ENCODE peak calls at places on chromosomes 12 and 14, in six cellular contexts. One of them, this sample, is unnamed.
A peak's percentile ranks its signal among the peaks of the same experiment; 100 is the strongest.

GRCh38 chr12:103865151-103865730 is 24.2 kb upstream of the NT5DC3 start:
- DNase-seq in psoas muscle: no peak
- DNase-seq in cardiac muscle cell: no peak
- DNase-seq in fibroblast of lung: no peak
- DNase-seq in body of pancreas: no peak
- DNase-seq in MM.1S: no peak
- DNase-seq in this sample: no peak

GRCh38 chr14:66539034-66539433 is 31.1 kb downstream of the GPHN start:
- DNase-seq in MM.1S: peak; percentile 6
- DNase-seq in body of pancreas: no peak
- DNase-seq in fibroblast of lung: no peak
- DNase-seq in psoas muscle: no peak
- DNase-seq in cardiac muscle cell: no peak
- DNase-seq in this sample: no peak

GRCh38 chr14:92040431-92041040 is 677 bp upstream of the TRIP11 start:
- DNase-seq in cardiac muscle cell: peak; percentile 12
- DNase-seq in psoas muscle: no peak
- DNase-seq in body of pancreas: peak; percentile 65
- DNase-seq in MM.1S: peak; percentile 58
- DNase-seq in fibroblast of lung: peak; percentile 19
- DNase-seq in this sample: no peak

GRCh38 chr12:79782197-79782890 is 91.6 kb upstream of the PAWR start:
- DNase-seq in fibroblast of lung: peak; percentile 46
- DNase-seq in psoas muscle: no peak
- DNase-seq in MM.1S: no peak
- DNase-seq in cardiac muscle cell: no peak
- DNase-seq in body of pancreas: no peak
- DNase-seq in this sample: no peak

GRCh38 chr12:107086314-107086713 is 7.0 kb downstream of the CRY1 start:
- DNase-seq in psoas muscle: no peak
- DNase-seq in MM.1S: no peak
- DNase-seq in fibroblast of lung: no peak
- DNase-seq in cardiac muscle cell: no peak
- DNase-seq in body of pancreas: no peak
- DNase-seq in this sample: no peak

GRCh38 chr14:66070542-66071319 is 415.4 kb upstream of the CCDC196 start:
- DNase-seq in MM.1S: peak; percentile 24
- DNase-seq in body of pancreas: peak; percentile 63
- DNase-seq in psoas muscle: no peak
- DNase-seq in cardiac muscle cell: peak; percentile 73
- DNase-seq in fibroblast of lung: peak; percentile 6
- DNase-seq in this sample: no peak

GRCh38 chr12:106032141-106032925 is 106.4 kb downstream of the NUAK1 start:
- DNase-seq in psoas muscle: no peak
- DNase-seq in cardiac muscle cell: no peak
- DNase-seq in MM.1S: no peak
- DNase-seq in fibroblast of lung: no peak
- DNase-seq in body of pancreas: no peak
- DNase-seq in this sample: no peak

GRCh38 chr12:124655317-124656213 is 88.2 kb upstream of the NCOR2 start:
- DNase-seq in cardiac muscle cell: peak; percentile 71
- DNase-seq in body of pancreas: peak; percentile 32
- DNase-seq in MM.1S: no peak
- DNase-seq in fibroblast of lung: peak; percentile 97
- DNase-seq in psoas muscle: peak; percentile 87
- DNase-seq in this sample: peak; percentile 46

GRCh38 chr12:100127766-100128508 is 14.7 kb downstream of the BLTP3B start:
- DNase-seq in MM.1S: no peak
- DNase-seq in psoas muscle: no peak
- DNase-seq in fibroblast of lung: peak; percentile 87
- DNase-seq in cardiac muscle cell: no peak
- DNase-seq in body of pancreas: no peak
- DNase-seq in this sample: no peak

GRCh38 chr14:32985881-32986280 is 47.2 kb downstream of the NPAS3 start:
- DNase-seq in body of pancreas: no peak
- DNase-seq in fibroblast of lung: peak; percentile 26
- DNase-seq in MM.1S: no peak
- DNase-seq in cardiac muscle cell: no peak
- DNase-seq in psoas muscle: peak; percentile 53
- DNase-seq in this sample: peak; percentile 24

GRCh38 chr12:20370841-20371240 is 2.5 kb downstream of the PDE3A start:
- DNase-seq in body of pancreas: no peak
- DNase-seq in psoas muscle: no peak
- DNase-seq in MM.1S: no peak
- DNase-seq in fibroblast of lung: no peak
- DNase-seq in cardiac muscle cell: no peak
- DNase-seq in this sample: no peak

GRCh38 chr12:5456906-5457305 is 25.0 kb downstream of the NTF3 start:
- DNase-seq in MM.1S: no peak
- DNase-seq in fibroblast of lung: no peak
- DNase-seq in psoas muscle: no peak
- DNase-seq in cardiac muscle cell: no peak
- DNase-seq in body of pancreas: no peak
- DNase-seq in this sample: no peak

GRCh38 chr12:132545955-132546354 is 56.0 kb downstream of the FBRSL1 start:
- DNase-seq in fibroblast of lung: no peak
- DNase-seq in psoas muscle: no peak
- DNase-seq in cardiac muscle cell: no peak
- DNase-seq in MM.1S: no peak
- DNase-seq in body of pancreas: no peak
- DNase-seq in this sample: no peak

GRCh38 chr12:132549059-132549458 is 59.1 kb downstream of the FBRSL1 start:
- DNase-seq in fibroblast of lung: no peak
- DNase-seq in cardiac muscle cell: no peak
- DNase-seq in body of pancreas: no peak
- DNase-seq in psoas muscle: no peak
- DNase-seq in MM.1S: no peak
- DNase-seq in this sample: no peak

GRCh38 chr12:132548430-132549058 is 58.6 kb downstream of the FBRSL1 start:
- DNase-seq in cardiac muscle cell: no peak
- DNase-seq in fibroblast of lung: no peak
- DNase-seq in MM.1S: no peak
- DNase-seq in psoas muscle: no peak
- DNase-seq in body of pancreas: no peak
- DNase-seq in this sample: no peak

GRCh38 chr12:132546647-132547046 is 56.7 kb downstream of the FBRSL1 start:
- DNase-seq in psoas muscle: no peak
- DNase-seq in fibroblast of lung: no peak
- DNase-seq in body of pancreas: no peak
- DNase-seq in cardiac muscle cell: no peak
- DNase-seq in MM.1S: no peak
- DNase-seq in this sample: no peak

GRCh38 chr12:132547207-132547740 is 57.3 kb downstream of the FBRSL1 start:
- DNase-seq in cardiac muscle cell: no peak
- DNase-seq in fibroblast of lung: no peak
- DNase-seq in body of pancreas: no peak
- DNase-seq in MM.1S: no peak
- DNase-seq in psoas muscle: no peak
- DNase-seq in this sample: no peak
- H3K27me3 ChIP-seq in cardiac muscle cell: no peaks in the 10 kb centered on the region
- H3K27me3 ChIP-seq in fibroblast of lung: no peaks in the 10 kb centered on the region
- H3K27me3 ChIP-seq in body of pancreas: no peaks in the 10 kb centered on the region
- H3K27me3 ChIP-seq in MM.1S: no peaks in the 10 kb centered on the region
- H3K27me3 ChIP-seq in psoas muscle: no peaks in the 10 kb centered on the region
- H3K27me3 ChIP-seq in this sample: no peaks in the 10 kb centered on the region

GRCh38 chr12:91496337-91496736 is 313.7 kb upstream of the DCN start:
- DNase-seq in fibroblast of lung: no peak
- DNase-seq in psoas muscle: no peak
- DNase-seq in body of pancreas: no peak
- DNase-seq in cardiac muscle cell: no peak
- DNase-seq in MM.1S: no peak
- DNase-seq in this sample: no peak

GRCh38 chr12:91490667-91491309 is 308.2 kb upstream of the DCN start:
- DNase-seq in cardiac muscle cell: no peak
- DNase-seq in psoas muscle: no peak
- DNase-seq in body of pancreas: no peak
- DNase-seq in fibroblast of lung: no peak
- DNase-seq in MM.1S: no peak
- DNase-seq in this sample: no peak

GRCh38 chr12:91492648-91493047 is 310.0 kb upstream of the DCN start:
- DNase-seq in MM.1S: no peak
- DNase-seq in fibroblast of lung: no peak
- DNase-seq in psoas muscle: no peak
- DNase-seq in body of pancreas: no peak
- DNase-seq in cardiac muscle cell: no peak
- DNase-seq in this sample: no peak

DNA sequence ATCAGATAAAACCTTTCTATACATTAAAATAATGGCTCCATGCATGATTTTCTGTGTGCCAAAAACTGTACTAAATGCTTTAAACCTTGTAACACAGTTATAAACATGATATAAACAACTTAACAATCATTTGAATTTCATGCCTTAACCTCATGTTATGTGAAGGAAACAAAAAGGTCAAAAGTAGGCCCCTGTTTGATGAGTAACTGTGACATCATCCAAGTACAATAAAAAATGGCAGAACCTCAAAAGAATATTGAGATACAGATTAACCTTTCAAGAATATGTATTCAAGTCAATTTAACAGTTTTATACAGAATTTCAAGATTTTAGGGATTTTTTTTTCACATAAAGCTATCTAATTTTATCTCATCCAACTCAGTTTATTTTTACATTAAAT is 310.7 kb upstream of the DCN start:
- DNase-seq in MM.1S: no peak
- DNase-seq in body of pancreas: no peak
- DNase-seq in cardiac muscle cell: no peak
- DNase-seq in psoas muscle: no peak
- DNase-seq in fibroblast of lung: peak; percentile 28
- DNase-seq in this sample: no peak
- H3K27ac ChIP-seq in MM.1S: no peak overlapping the region
- H3K27ac ChIP-seq in body of pancreas: no peak overlapping the region
- H3K27ac ChIP-seq in cardiac muscle cell: no peak overlapping the region
- H3K27ac ChIP-seq in psoas muscle: no peak overlapping the region
- H3K27ac ChIP-seq in fibroblast of lung: no peak overlapping the region
- H3K27ac ChIP-seq in this sample: no peak overlapping the region

GRCh38 chr12:27970981-27971489 is 1.5 kb downstream of the PTHLH start:
- DNase-seq in body of pancreas: peak; percentile 14
- DNase-seq in psoas muscle: peak; percentile 32
- DNase-seq in MM.1S: no peak
- DNase-seq in fibroblast of lung: peak; percentile 23
- DNase-seq in cardiac muscle cell: peak; percentile 14
- DNase-seq in this sample: no peak

GRCh38 chr12:27974735-27975221 is 2.2 kb upstream of the PTHLH start:
- DNase-seq in body of pancreas: no peak
- DNase-seq in fibroblast of lung: no peak
- DNase-seq in MM.1S: no peak
- DNase-seq in cardiac muscle cell: no peak
- DNase-seq in psoas muscle: peak; percentile 49
- DNase-seq in this sample: no peak

GRCh38 chr12:27973487-27973890 is 956 bp upstream of the PTHLH start:
- DNase-seq in body of pancreas: no peak
- DNase-seq in psoas muscle: no peak
- DNase-seq in MM.1S: no peak
- DNase-seq in fibroblast of lung: peak; percentile 41
- DNase-seq in cardiac muscle cell: no peak
- DNase-seq in this sample: no peak

GRCh38 chr12:27971606-27972005 is 927 bp downstream of the PTHLH start:
- DNase-seq in body of pancreas: no peak
- DNase-seq in psoas muscle: no peak
- DNase-seq in MM.1S: no peak
- DNase-seq in cardiac muscle cell: no peak
- DNase-seq in fibroblast of lung: no peak
- DNase-seq in this sample: no peak

DNA sequence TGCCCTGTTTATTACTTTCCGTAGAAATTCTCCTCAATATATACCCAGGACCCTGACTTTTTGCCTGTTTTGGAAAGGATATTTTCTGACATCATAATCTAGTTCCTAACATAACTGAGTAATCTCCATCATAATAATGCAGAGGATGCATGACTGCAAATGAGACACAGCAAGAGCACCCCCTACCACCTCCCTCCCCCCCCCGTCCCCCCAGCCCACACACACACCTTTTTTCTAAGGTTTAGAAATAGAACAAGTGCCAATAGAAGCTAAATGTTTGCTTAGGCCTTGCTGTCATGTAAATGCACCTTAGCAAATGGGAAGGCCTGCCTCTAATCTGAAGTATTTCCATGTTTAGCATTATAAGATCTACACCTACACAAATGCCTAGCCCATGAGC is at the start of gene PTHLH:
- DNase-seq in psoas muscle: no peak
- DNase-seq in fibroblast of lung: no peak
- DNase-seq in MM.1S: no peak
- DNase-seq in body of pancreas: no peak
- DNase-seq in cardiac muscle cell: no peak
- DNase-seq in this sample: no peak
- H3K27me3 ChIP-seq in psoas muscle: peaks cover 30% of the 10 kb centered on the region
- H3K27me3 ChIP-seq in fibroblast of lung: peaks cover 29% of the 10 kb centered on the region
- H3K27me3 ChIP-seq in MM.1S: no peaks in the 10 kb centered on the region
- H3K27me3 ChIP-seq in body of pancreas: no peaks in the 10 kb centered on the region
- H3K27me3 ChIP-seq in cardiac muscle cell: peaks cover 100% of the 10 kb centered on the region
- H3K27me3 ChIP-seq in this sample: peaks cover 46% of the 10 kb centered on the region

GRCh38 chr12:1473418-1473817 is 121.0 kb downstream of the FBXL14 start:
- DNase-seq in psoas muscle: no peak
- DNase-seq in body of pancreas: no peak
- DNase-seq in fibroblast of lung: no peak
- DNase-seq in MM.1S: no peak
- DNase-seq in cardiac muscle cell: no peak
- DNase-seq in this sample: no peak
- H3K27ac ChIP-seq in psoas muscle: no peak overlapping the region
- H3K27ac ChIP-seq in body of pancreas: no peak overlapping the region
- H3K27ac ChIP-seq in fibroblast of lung: peak overlapping the region; percentile 97
- H3K27ac ChIP-seq in MM.1S: no peak overlapping the region
- H3K27ac ChIP-seq in cardiac muscle cell: peak overlapping the region; percentile 89
- H3K27ac ChIP-seq in this sample: no peak overlapping the region

GRCh38 chr12:52784909-52785308 is 7.8 kb upstream of the KRT76 start:
- DNase-seq in fibroblast of lung: no peak
- DNase-seq in psoas muscle: no peak
- DNase-seq in cardiac muscle cell: no peak
- DNase-seq in MM.1S: no peak
- DNase-seq in body of pancreas: no peak
- DNase-seq in this sample: no peak
- H3K27me3 ChIP-seq in fibroblast of lung: peaks cover 14% of the 10 kb centered on the region
- H3K27me3 ChIP-seq in psoas muscle: peaks cover 10% of the 10 kb centered on the region
- H3K27me3 ChIP-seq in cardiac muscle cell: peaks cover 43% of the 10 kb centered on the region
- H3K27me3 ChIP-seq in MM.1S: peaks cover 53% of the 10 kb centered on the region
- H3K27me3 ChIP-seq in body of pancreas: no peaks in the 10 kb centered on the region
- H3K27me3 ChIP-seq in this sample: peaks cover 9% of the 10 kb centered on the region